ENCODE peak calls at places on chromosome 10, in seven cellular contexts. G, N, K, H, V, P and E are unnamed samples. For H3K4me1 and H3K36me3, the result is how much of the 10 kb centered on the place peaks cover.

GRCh38 chr10:80259405-80259871 is 30.0 kb downstream of the MAT1A start:
- DNase-seq in G (no peak), N (no peak), K (no peak), H (no peak), V (peak), P (no peak), E (no peak)

GRCh38 chr10:21172774-21173432 is 275.8 kb upstream of the NEBL start:
- DNase-seq in G (no peak), N (no peak), K (peak), H (no peak), V (peak), P (peak), E (peak)

GRCh38 chr10:124739119-124739921 is 4.9 kb downstream of the FAM53B start:
- DNase-seq in G (no peak), N (no peak), K (no peak), H (no peak), V (peak), P (no peak), E (no peak)

GRCh38 chr10:92849234-92849525 is 860 bp downstream of the EXOC6 start:
- DNase-seq in G (no peak), N (no peak), K (no peak), H (peak), V (no peak), P (no peak), E (no peak)

GRCh38 chr10:28058746-28059145 is 59.9 kb upstream of the ODAD2 start:
- DNase-seq in G (no peak), N (no peak), K (no peak), H (no peak), V (no peak), P (no peak), E (no peak)

GRCh38 chr10:9957352-9957751 is 1060.3 kb upstream of the CELF2 start:
- DNase-seq in G (no peak), N (no peak), K (no peak), H (no peak), V (no peak), P (no peak), E (no peak)

GRCh38 chr10:46560381-46560780 is 3.9 kb upstream of the GPRIN2 start:
- DNase-seq in G (no peak), N (no peak), K (peak), H (peak), V (peak), P (no peak), E (peak)

GRCh38 chr10:44393834-44394547 is 9.1 kb upstream of the CXCL12 start:
- DNase-seq in G (no peak), N (no peak), K (no peak), H (no peak), V (peak), P (no peak), E (no peak)

GRCh38 chr10:132542819-132543218 is 5.2 kb downstream of the INPP5A start:
- DNase-seq in G (no peak), N (no peak), K (no peak), H (no peak), V (no peak), P (no peak), E (no peak)

GRCh38 chr10:78267598-78267997 is 233.9 kb downstream of the RPS24 start:
- DNase-seq in G (no peak), N (no peak), K (no peak), H (no peak), V (no peak), P (peak), E (no peak)

GRCh38 chr10:36424377-36424971 is 700.9 kb upstream of the ANKRD30A start:
- DNase-seq in G (no peak), N (no peak), K (no peak), H (no peak), V (no peak), P (no peak), E (no peak)

GRCh38 chr10:16570731-16571130 is 49.1 kb upstream of the C1QL3 start:
- DNase-seq in G (no peak), N (no peak), K (no peak), H (peak), V (no peak), P (no peak), E (no peak)

GRCh38 chr10:11149499-11149898 is 131.8 kb downstream of the CELF2 start:
- DNase-seq in G (no peak), N (no peak), K (no peak), H (no peak), V (no peak), P (no peak), E (no peak)
- H3K4me3 ChIP-seq in G (no peak), N (no peak), K (no peak), H (no peak), V (no peak), P (peak), E (no peak)

GRCh38 chr10:71972746-71973695 is 8.8 kb downstream of the CHST3 start:
- DNase-seq in G (no peak), N (no peak), K (peak), H (no peak), V (no peak), P (no peak), E (no peak)

GRCh38 chr10:71973777-71974488 is 9.7 kb downstream of the CHST3 start:
- DNase-seq in G (no peak), N (no peak), K (no peak), H (no peak), V (no peak), P (no peak), E (no peak)

GRCh38 chr10:71975087-71975890 is 11.1 kb downstream of the CHST3 start:
- DNase-seq in G (no peak), N (no peak), K (peak), H (no peak), V (no peak), P (peak), E (no peak)

GRCh38 chr10:71975891-71976725 is 11.9 kb downstream of the CHST3 start:
- DNase-seq in G (peak), N (no peak), K (peak), H (no peak), V (no peak), P (peak), E (no peak)

GRCh38 chr10:71974489-71975011 is 10.4 kb downstream of the CHST3 start:
- DNase-seq in G (peak), N (no peak), K (no peak), H (no peak), V (no peak), P (peak), E (no peak)
- H3K4me1 ChIP-seq in G (half or more), N (under half), K (half or more), H (under half), V (under half), P (half or more), E (under half)

DNA sequence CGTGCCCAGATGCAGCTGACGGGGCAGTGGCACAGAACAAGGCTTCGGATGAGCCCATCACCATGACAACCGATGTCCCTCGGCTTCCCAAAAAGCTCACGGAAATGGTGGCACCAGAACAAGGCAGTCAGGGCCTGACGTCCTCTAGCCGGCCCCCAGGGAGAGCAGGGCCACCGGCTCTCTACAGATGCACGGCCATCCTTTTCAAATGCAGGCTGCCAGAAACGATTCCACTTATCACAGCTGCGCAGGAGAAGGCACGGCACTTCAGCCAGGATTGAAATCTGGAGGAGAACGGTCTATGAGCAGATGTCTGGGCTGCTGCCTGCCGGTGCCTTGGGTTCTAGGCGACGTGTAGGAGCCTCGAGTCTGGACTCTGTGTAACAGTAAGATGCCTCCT is 223.8 kb downstream of the ZMYND11 start:
- DNase-seq in G (no peak), N (no peak), K (no peak), H (no peak), V (peak), P (no peak), E (no peak)
- H3K36me3 ChIP-seq in G (under half), N (under half), K (half or more), H (under half), V (under half), P (half or more), E (under half)

GRCh38 chr10:323651-324293 is 188.5 kb downstream of the ZMYND11 start:
- DNase-seq in G (peak), N (no peak), K (peak), H (no peak), V (no peak), P (peak), E (no peak)
- H3K4me3 ChIP-seq in G (peak), N (no peak), K (no peak), H (no peak), V (no peak), P (peak), E (no peak)

GRCh38 chr10:112226439-112227248 is 43.1 kb upstream of the GPAM start:
- DNase-seq in G (no peak), N (no peak), K (no peak), H (no peak), V (no peak), P (no peak), E (no peak)

GRCh38 chr10:112227331-112227961 is 43.9 kb upstream of the GPAM start:
- DNase-seq in G (no peak), N (no peak), K (no peak), H (no peak), V (no peak), P (peak), E (no peak)

GRCh38 chr10:112229901-112230300 is 46.3 kb upstream of the GPAM start:
- DNase-seq in G (no peak), N (no peak), K (no peak), H (no peak), V (no peak), P (no peak), E (no peak)

GRCh38 chr10:112230325-112230988 is 46.9 kb upstream of the GPAM start:
- DNase-seq in G (no peak), N (no peak), K (no peak), H (no peak), V (no peak), P (no peak), E (no peak)

DNA sequence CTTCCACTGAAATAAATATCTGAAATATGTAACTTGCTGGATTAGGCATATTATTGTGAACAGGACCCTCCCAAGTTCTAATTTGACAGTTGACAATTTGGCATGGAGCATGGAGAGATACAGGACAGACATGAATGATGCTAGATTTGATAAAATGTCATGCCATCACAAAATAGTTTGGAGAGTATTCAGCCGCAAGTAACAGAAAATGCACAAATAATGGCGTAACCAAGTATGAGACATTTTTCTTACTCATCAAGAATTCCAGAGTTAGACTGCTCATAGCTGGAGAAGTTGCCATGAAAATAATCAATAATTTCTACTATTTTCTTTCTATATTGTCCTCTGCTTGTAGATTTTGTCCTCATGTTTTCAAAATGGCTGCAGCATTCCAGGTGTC is 45.5 kb upstream of the GPAM start:
- DNase-seq in G (no peak), N (no peak), K (no peak), H (no peak), V (no peak), P (no peak), E (no peak)
- H3K4me1 ChIP-seq in G (under half), N (under half), K (under half), H (under half), V (under half), P (under half), E (under half)

GRCh38 chr10:6231146-6231545 is 28.4 kb downstream of the PFKFB3 start:
- DNase-seq in G (no peak), N (no peak), K (no peak), H (no peak), V (no peak), P (no peak), E (no peak)
- H3K36me3 ChIP-seq in G (under half), N (under half), K (half or more), H (under half), V (half or more), P (half or more), E (under half)

GRCh38 chr10:7011994-7012393 is 398.8 kb downstream of the SFMBT2 start:
- DNase-seq in G (no peak), N (no peak), K (no peak), H (no peak), V (no peak), P (no peak), E (no peak)

GRCh38 chr10:7015457-7015856 is 395.4 kb downstream of the SFMBT2 start:
- DNase-seq in G (no peak), N (no peak), K (no peak), H (no peak), V (no peak), P (no peak), E (no peak)

DNA sequence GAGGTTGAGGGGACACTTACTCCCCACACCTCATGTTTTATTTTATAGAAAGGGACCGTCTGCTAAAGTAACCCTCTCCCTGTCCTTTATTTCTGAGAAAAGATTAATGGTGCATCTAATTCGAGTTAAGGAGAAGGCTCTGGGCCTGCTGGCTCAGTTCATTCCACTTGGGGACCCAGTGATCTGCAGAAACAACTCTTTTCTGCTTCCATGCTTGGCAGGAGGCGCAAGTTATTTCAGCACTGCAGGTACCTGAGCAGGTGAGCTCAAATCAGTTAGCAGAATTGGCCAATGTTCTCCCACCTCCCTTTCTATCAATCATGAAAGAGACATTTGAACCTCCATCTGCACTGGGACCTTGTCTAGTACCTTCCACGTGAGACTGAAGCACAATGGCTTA is 396.1 kb downstream of the SFMBT2 start:
- DNase-seq in G (no peak), N (no peak), K (no peak), H (no peak), V (no peak), P (no peak), E (no peak)
- H3K4me3 ChIP-seq in G (no peak), N (no peak), K (no peak), H (no peak), V (no peak), P (no peak), E (no peak)

DNA sequence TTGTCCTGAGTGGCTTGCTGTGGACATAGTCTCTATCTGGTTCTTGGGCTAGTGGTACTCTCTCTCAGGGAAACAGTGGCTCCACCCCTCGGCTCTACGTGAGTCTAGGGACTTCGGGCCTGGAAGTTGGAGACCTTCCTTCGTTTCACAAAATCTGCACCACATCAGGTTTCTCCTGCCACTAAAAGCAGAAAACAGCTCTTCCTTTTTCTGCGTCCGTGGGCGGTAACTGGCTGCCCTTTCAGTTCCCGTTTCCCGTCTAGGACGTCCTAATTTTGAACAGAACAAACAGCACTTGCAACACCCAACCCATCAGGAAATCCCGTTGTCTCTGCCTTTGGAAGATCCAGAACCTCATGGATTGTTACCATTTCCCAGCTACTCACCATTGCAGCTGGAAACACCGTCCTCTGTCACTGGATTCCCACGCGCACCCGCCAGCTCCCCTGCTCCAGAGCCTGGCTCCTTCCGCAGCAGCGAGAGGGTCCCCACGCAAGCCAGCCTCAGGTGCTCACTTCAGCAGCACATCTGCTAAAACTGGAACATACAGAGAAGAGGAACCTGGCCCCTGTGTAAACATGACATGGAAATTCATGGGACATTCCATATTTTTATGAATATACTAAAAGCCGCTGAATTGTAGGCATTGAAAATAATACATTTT is 311.4 kb upstream of the AKR1E2 start:
- DNase-seq in G (no peak), N (no peak), K (peak), H (no peak), V (no peak), P (no peak), E (no peak)
- H3K4me1 ChIP-seq in G (under half), N (under half), K (under half), H (under half), V (under half), P (under half), E (under half)